ENCODE peak calls at places on chromosome 21, in seven cellular contexts. One of them, this sample, is unnamed.

GRCh38 chr21:34020005-34020847 is 53.2 kb upstream of the MRPS6 start:
- DNase-seq in A549: peak; percentile 6
- DNase-seq in stomach: no peak
- DNase-seq in SK-N-SH: no peak
- DNase-seq in GM12878: peak; percentile 92
- DNase-seq in ovary: no peak
- DNase-seq in K562: no peak
- DNase-seq in this sample: no peak

GRCh38 chr21:32423320-32423719 is 10.8 kb downstream of the EVA1C start:
- DNase-seq in ovary: no peak
- DNase-seq in stomach: no peak
- DNase-seq in GM12878: no peak
- DNase-seq in K562: no peak
- DNase-seq in A549: no peak
- DNase-seq in SK-N-SH: no peak
- DNase-seq in this sample: no peak

GRCh38 chr21:17671733-17672132 is 59.0 kb upstream of the BTG3 start:
- DNase-seq in A549: no peak
- DNase-seq in stomach: peak; percentile 67
- DNase-seq in SK-N-SH: no peak
- DNase-seq in ovary: no peak
- DNase-seq in GM12878: no peak
- DNase-seq in K562: no peak
- DNase-seq in this sample: no peak

GRCh38 chr21:35226302-35226701 is 177.2 kb upstream of the RUNX1 start:
- DNase-seq in ovary: no peak
- DNase-seq in stomach: peak; percentile 45
- DNase-seq in K562: no peak
- DNase-seq in GM12878: no peak
- DNase-seq in SK-N-SH: no peak
- DNase-seq in A549: no peak
- DNase-seq in this sample: no peak

GRCh38 chr21:42162831-42163510 is 56.0 kb upstream of the ABCG1 start:
- DNase-seq in ovary: no peak
- DNase-seq in GM12878: no peak
- DNase-seq in stomach: no peak
- DNase-seq in SK-N-SH: no peak
- DNase-seq in A549: no peak
- DNase-seq in K562: no peak
- DNase-seq in this sample: no peak

GRCh38 chr21:34037446-34037845 is 35.9 kb upstream of the MRPS6 start:
- DNase-seq in GM12878: no peak
- DNase-seq in K562: peak; percentile 41
- DNase-seq in stomach: no peak
- DNase-seq in ovary: no peak
- DNase-seq in SK-N-SH: no peak
- DNase-seq in A549: no peak
- DNase-seq in this sample: no peak

GRCh38 chr21:31909153-31909771 is 36.4 kb downstream of the HUNK start:
- DNase-seq in K562: no peak
- DNase-seq in SK-N-SH: no peak
- DNase-seq in GM12878: no peak
- DNase-seq in A549: no peak
- DNase-seq in stomach: no peak
- DNase-seq in ovary: peak; percentile 31
- DNase-seq in this sample: no peak

GRCh38 chr21:17389311-17389710 is 123.5 kb upstream of the CXADR start:
- DNase-seq in A549: no peak
- DNase-seq in ovary: no peak
- DNase-seq in stomach: no peak
- DNase-seq in GM12878: no peak
- DNase-seq in K562: no peak
- DNase-seq in SK-N-SH: no peak
- DNase-seq in this sample: no peak

GRCh38 chr21:28311776-28312175 is 680.9 kb downstream of the LTN1 start:
- DNase-seq in stomach: no peak
- DNase-seq in ovary: no peak
- DNase-seq in GM12878: no peak
- DNase-seq in K562: no peak
- DNase-seq in A549: no peak
- DNase-seq in SK-N-SH: no peak
- DNase-seq in this sample: no peak

GRCh38 chr21:42164064-42164789 is 54.7 kb upstream of the ABCG1 start:
- DNase-seq in ovary: no peak
- DNase-seq in K562: peak; percentile 53
- DNase-seq in stomach: peak; percentile 83
- DNase-seq in GM12878: no peak
- DNase-seq in SK-N-SH: peak; percentile 52
- DNase-seq in A549: peak; percentile 24
- DNase-seq in this sample: peak; percentile 79

GRCh38 chr21:42533963-42534355 is 20.3 kb downstream of the SLC37A1 start:
- DNase-seq in GM12878: no peak
- DNase-seq in A549: no peak
- DNase-seq in ovary: no peak
- DNase-seq in K562: no peak
- DNase-seq in SK-N-SH: no peak
- DNase-seq in stomach: no peak
- DNase-seq in this sample: no peak

GRCh38 chr21:17688912-17689874 is 76.5 kb upstream of the BTG3 start:
- DNase-seq in SK-N-SH: no peak
- DNase-seq in A549: peak; percentile 59
- DNase-seq in K562: peak; percentile 44
- DNase-seq in GM12878: no peak
- DNase-seq in ovary: peak; percentile 74
- DNase-seq in stomach: peak; percentile 51
- DNase-seq in this sample: no peak

DNA sequence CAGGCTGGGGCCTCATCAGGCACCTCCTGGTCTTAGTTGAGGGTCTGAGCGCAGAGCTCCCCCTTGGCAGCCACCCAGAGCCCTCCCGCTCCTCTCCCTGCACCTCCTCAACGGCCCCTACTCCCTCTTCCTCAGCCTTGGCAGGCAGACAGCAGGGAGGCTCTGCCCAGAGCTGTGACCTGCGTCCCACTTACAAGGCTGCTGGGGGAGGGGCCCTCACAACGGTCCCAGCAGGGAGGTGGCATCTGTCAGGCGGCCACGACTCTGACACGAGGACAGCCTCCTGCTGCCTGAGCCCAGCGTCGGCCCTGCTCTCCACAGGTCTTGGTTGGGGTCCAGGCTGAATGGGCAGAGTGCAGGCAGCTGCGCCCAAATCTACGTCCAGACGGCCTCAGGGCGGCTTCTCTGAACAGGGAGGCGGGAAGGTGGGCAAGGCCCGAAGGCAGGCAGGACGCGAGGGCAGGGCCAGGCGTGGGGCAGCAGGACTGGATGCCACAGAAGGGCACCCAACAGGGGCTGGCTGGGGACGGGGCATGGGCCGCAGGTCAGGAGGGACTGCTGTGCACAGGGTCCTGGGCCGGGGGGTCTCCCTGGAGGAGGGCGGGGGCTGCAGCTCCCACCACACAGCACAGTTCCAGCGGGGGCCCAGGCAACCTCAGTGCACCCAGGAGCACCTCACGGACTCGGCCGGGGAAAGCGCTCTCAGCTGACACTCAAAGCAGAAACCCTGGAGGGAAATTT is 7.5 kb downstream of the SLC19A1 start:
- DNase-seq in GM12878: no peak
- DNase-seq in stomach: peak; percentile 73
- DNase-seq in ovary: peak; percentile 64
- DNase-seq in SK-N-SH: peak; percentile 82
- DNase-seq in A549: no peak
- DNase-seq in K562: no peak
- DNase-seq in this sample: peak; percentile 63
- TF ChIP-seq EP300 in GM12878: no peak
- TF ChIP-seq EP300 in stomach: no peak
- TF ChIP-seq EP300 in ovary: no peak
- TF ChIP-seq EP300 in SK-N-SH: peak; percentile 12
- TF ChIP-seq EP300 in A549: no peak
- TF ChIP-seq EP300 in K562: no peak
- TF ChIP-seq EP300 in this sample: no peak

GRCh38 chr21:36509966-36510742 is 30.2 kb upstream of the CLDN14 start:
- DNase-seq in SK-N-SH: no peak
- DNase-seq in GM12878: no peak
- DNase-seq in A549: no peak
- DNase-seq in K562: no peak
- DNase-seq in ovary: no peak
- DNase-seq in stomach: peak; percentile 89
- DNase-seq in this sample: no peak
- TF ChIP-seq EP300 in SK-N-SH: no peak
- TF ChIP-seq EP300 in GM12878: no peak
- TF ChIP-seq EP300 in A549: no peak
- TF ChIP-seq EP300 in K562: no peak
- TF ChIP-seq EP300 in ovary: no peak
- TF ChIP-seq EP300 in stomach: no peak
- TF ChIP-seq EP300 in this sample: no peak

DNA sequence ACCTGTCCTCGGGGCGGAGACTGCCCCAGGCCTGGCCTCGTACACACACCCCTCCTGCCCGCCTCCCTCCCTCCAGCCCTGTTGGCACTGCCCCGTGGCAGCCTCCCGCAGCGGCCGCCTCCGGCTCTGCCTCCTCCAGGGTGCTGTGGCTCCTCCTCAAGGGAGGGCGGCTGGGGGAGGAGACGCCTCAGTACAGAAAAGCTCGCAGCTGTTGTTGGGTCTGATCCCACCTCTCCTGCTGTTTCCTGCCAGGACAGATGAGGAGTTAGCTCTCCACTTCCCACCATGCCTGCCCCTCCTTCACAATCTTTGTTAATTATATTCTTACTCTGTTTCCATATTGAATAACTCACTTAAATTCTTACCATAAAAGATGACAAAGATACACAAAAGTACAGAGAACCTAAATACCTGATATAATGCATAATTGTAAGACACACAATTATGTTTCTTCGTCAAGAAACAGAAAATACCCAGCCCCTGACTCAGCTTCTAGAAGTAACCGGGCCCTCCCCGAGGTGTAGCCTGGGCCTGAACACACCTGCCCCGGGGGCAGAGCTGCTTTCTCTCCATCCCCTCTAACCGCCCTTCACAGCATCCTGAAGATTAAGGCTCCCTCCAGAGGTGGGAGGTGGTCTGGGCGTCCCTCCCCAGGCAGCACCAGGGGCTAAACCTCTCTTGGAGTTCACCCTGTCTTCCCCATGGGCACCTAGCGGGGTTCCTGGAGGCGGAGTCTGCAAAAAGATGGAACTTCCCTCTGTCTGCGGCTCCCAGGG is 30.6 kb upstream of the COL6A1 start:
- DNase-seq in K562: no peak
- DNase-seq in stomach: peak; percentile 50
- DNase-seq in SK-N-SH: peak; percentile 41
- DNase-seq in A549: no peak
- DNase-seq in GM12878: no peak
- DNase-seq in ovary: peak; percentile 81
- DNase-seq in this sample: peak; percentile 93
- TF ChIP-seq EP300 in K562: no peak
- TF ChIP-seq EP300 in stomach: no peak
- TF ChIP-seq EP300 in SK-N-SH: no peak
- TF ChIP-seq EP300 in A549: no peak
- TF ChIP-seq EP300 in GM12878: no peak
- TF ChIP-seq EP300 in ovary: no peak
- TF ChIP-seq EP300 in this sample: no peak

DNA sequence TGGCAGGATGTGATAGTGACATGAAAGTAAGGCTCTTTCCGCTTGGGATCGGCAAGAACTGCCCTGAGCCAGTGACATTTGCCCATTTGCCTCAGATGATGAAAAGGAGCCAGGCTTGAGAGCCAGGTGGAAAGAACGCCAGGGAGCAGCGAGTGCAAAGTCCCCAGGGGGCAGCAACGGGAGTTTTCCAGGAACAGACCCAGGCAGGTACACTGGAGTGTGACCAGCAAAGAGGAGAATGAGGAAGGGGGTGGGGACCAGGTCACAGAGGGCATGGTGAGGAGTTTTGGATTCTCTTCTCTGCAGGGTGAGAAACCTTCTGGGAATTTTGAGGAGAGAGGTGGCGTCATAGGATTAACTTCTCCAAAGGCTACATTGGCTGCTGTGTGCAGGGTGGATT is 10.8 kb upstream of the ETS2 start:
- DNase-seq in K562: no peak
- DNase-seq in ovary: no peak
- DNase-seq in GM12878: no peak
- DNase-seq in SK-N-SH: no peak
- DNase-seq in stomach: no peak
- DNase-seq in A549: no peak
- DNase-seq in this sample: no peak
- TF ChIP-seq EP300 in K562: no peak
- TF ChIP-seq EP300 in ovary: no peak
- TF ChIP-seq EP300 in GM12878: no peak
- TF ChIP-seq EP300 in SK-N-SH: no peak
- TF ChIP-seq EP300 in stomach: no peak
- TF ChIP-seq EP300 in A549: no peak
- TF ChIP-seq EP300 in this sample: no peak

GRCh38 chr21:25925936-25926335 is 191.2 kb downstream of the GABPA start:
- DNase-seq in GM12878: no peak
- DNase-seq in SK-N-SH: no peak
- DNase-seq in K562: no peak
- DNase-seq in stomach: peak; percentile 43
- DNase-seq in ovary: no peak
- DNase-seq in A549: no peak
- DNase-seq in this sample: no peak
- TF ChIP-seq EP300 in GM12878: no peak
- TF ChIP-seq EP300 in SK-N-SH: no peak
- TF ChIP-seq EP300 in K562: no peak
- TF ChIP-seq EP300 in stomach: peak; percentile 21
- TF ChIP-seq EP300 in ovary: peak; percentile 77
- TF ChIP-seq EP300 in A549: no peak
- TF ChIP-seq EP300 in this sample: peak; percentile 61